ENCODE peak calls at places on chromosomes 12 and 14, in five cellular contexts. F is EL, E is putamen, U is HT1080, G is heart right ventricle. N is an unnamed sample.

GRCh38 chr12:12070674-12071661 is at the start of gene BCL2L14:
- DNase-seq in U (no peak), F (no peak), E (no peak), G (no peak), N (no peak)

GRCh38 chr12:78359530-78359929 is 505.0 kb upstream of the SYT1 start:
- DNase-seq in U (peak; percentile 22), F (peak; percentile 19), E (no peak), G (no peak), N (no peak)

GRCh38 chr12:6752181-6752930 is 585 bp downstream of the MLF2 start:
- DNase-seq in F (peak; percentile 65), E (peak; percentile 68), U (peak; percentile 46), G (peak; percentile 49), N (peak; percentile 51)

GRCh38 chr14:52802597-52802996 is 11.2 kb upstream of the GNPNAT1 start:
- DNase-seq in F (peak; percentile 72), G (no peak), E (no peak), U (peak; percentile 80), N (no peak)

GRCh38 chr12:98719515-98720504 is 74.7 kb downstream of the APAF1 start:
- DNase-seq in F (no peak), E (no peak), U (no peak), G (no peak), N (no peak)

GRCh38 chr14:99422220-99423010 is 58.2 kb downstream of the SETD3 start:
- DNase-seq in G (no peak), U (no peak), E (no peak), F (no peak), N (no peak)

GRCh38 chr12:90979936-90980335 is 24.8 kb downstream of the EPYC start:
- DNase-seq in E (no peak), U (no peak), F (no peak), G (peak; percentile 19), N (no peak)

GRCh38 chr14:23437142-23438129 is 2.0 kb upstream of the MYH7 start:
- DNase-seq in U (no peak), G (peak; percentile 2), F (no peak), E (no peak), N (no peak)

GRCh38 chr14:90115780-90116179 is 54.0 kb downstream of the KCNK13 start:
- DNase-seq in G (no peak), U (no peak), F (no peak), E (no peak), N (no peak)

GRCh38 chr14:102694530-102695171 is 82.6 kb upstream of the TRAF3 start:
- DNase-seq in G (peak; percentile 82), U (peak; percentile 55), F (peak; percentile 73), E (peak; percentile 69), N (peak; percentile 65)

GRCh38 chr14:53331247-53331646 is 178.1 kb upstream of the DDHD1 start:
- DNase-seq in F (peak; percentile 87), U (peak; percentile 95), E (no peak), G (no peak), N (no peak)

GRCh38 chr12:99498756-99499155 is 148.8 kb upstream of the GARIN6 start:
- DNase-seq in U (peak; percentile 66), G (no peak), F (peak; percentile 88), E (no peak), N (no peak)

GRCh38 chr12:116368196-116369194 is 91.0 kb upstream of the MED13L start:
- DNase-seq in U (no peak), F (no peak), E (no peak), G (no peak), N (no peak)

GRCh38 chr14:25349269-25349668 is 299.3 kb upstream of the STXBP6 start:
- DNase-seq in U (peak; percentile 13), F (no peak), G (no peak), E (no peak), N (no peak)

GRCh38 chr12:122518908-122519307 is 7.8 kb downstream of the RSRC2 start:
- DNase-seq in E (no peak), F (no peak), G (no peak), U (no peak), N (no peak)

GRCh38 chr14:100408350-100409015 is 85.3 kb downstream of the SLC25A47 start:
- DNase-seq in U (peak; percentile 86), E (no peak), G (no peak), F (peak; percentile 88), N (no peak)

GRCh38 chr12:98745578-98746391 is 100.7 kb downstream of the APAF1 start:
- DNase-seq in U (no peak), E (no peak), F (peak; percentile 13), G (no peak), N (no peak)

GRCh38 chr14:100018054-100018453 is 47.2 kb upstream of the EVL start:
- DNase-seq in E (no peak), G (no peak), F (no peak), U (no peak), N (no peak)

GRCh38 chr14:70190156-70190555 is 1.4 kb upstream of the SLC8A3 start:
- DNase-seq in U (no peak), F (no peak), G (no peak), E (no peak), N (no peak)

GRCh38 chr12:3341594-3341993 is 149.4 kb upstream of the PRMT8 start:
- DNase-seq in F (no peak), G (peak; percentile 42), U (no peak), E (no peak), N (peak; percentile 97)

GRCh38 chr12:85468356-85469157 is 188.5 kb downstream of the ALX1 start:
- DNase-seq in U (peak; percentile 58), G (peak; percentile 12), E (peak; percentile 30), F (peak; percentile 58), N (peak; percentile 35)

GRCh38 chr12:27841392-27841882 is 61.4 kb upstream of the MANSC4 start:
- DNase-seq in E (no peak), F (peak; percentile 56), G (no peak), U (peak; percentile 75), N (no peak)

GRCh38 chr12:106445053-106445452 is 87.5 kb downstream of the POLR3B start:
- DNase-seq in F (no peak), U (no peak), G (no peak), E (no peak), N (no peak)

N was measured in NCI-H1092 treated with DMSO at 0.1 percent for 48 hours.